ENCODE peak calls at places on chromosomes 11 and 22, in eight cellular contexts. One of them, this sample, is unnamed.

GRCh38 chr11:103420593-103420992 is 311.4 kb downstream of the DYNC2H1 start:
- DNase-seq in Calu3: no peak
- DNase-seq in naive thymus-derived CD8-positive, alpha-beta T cell: no peak
- DNase-seq in CD4-positive, alpha-beta T cell: no peak
- DNase-seq in cardiac fibroblast: peak
- DNase-seq in endothelial cell: no peak
- DNase-seq in fibroblast of mammary gland: peak
- DNase-seq in sigmoid colon: no peak
- DNase-seq in this sample: no peak

GRCh38 chr11:27701262-27702105 is 1.2 kb upstream of the BDNF start:
- DNase-seq in Calu3: peak
- DNase-seq in naive thymus-derived CD8-positive, alpha-beta T cell: no peak
- DNase-seq in CD4-positive, alpha-beta T cell: no peak
- DNase-seq in cardiac fibroblast: peak
- DNase-seq in endothelial cell: no peak
- DNase-seq in fibroblast of mammary gland: peak
- DNase-seq in sigmoid colon: no peak
- DNase-seq in this sample: peak

GRCh38 chr11:108616549-108616948 is 23.0 kb upstream of the EXPH5 start:
- DNase-seq in Calu3: peak
- DNase-seq in naive thymus-derived CD8-positive, alpha-beta T cell: no peak
- DNase-seq in CD4-positive, alpha-beta T cell: no peak
- DNase-seq in cardiac fibroblast: peak
- DNase-seq in endothelial cell: no peak
- DNase-seq in fibroblast of mammary gland: peak
- DNase-seq in sigmoid colon: no peak
- DNase-seq in this sample: no peak

GRCh38 chr22:46590334-46590733 is 29.9 kb upstream of the GRAMD4 start:
- DNase-seq in Calu3: no peak
- DNase-seq in naive thymus-derived CD8-positive, alpha-beta T cell: no peak
- DNase-seq in CD4-positive, alpha-beta T cell: no peak
- DNase-seq in cardiac fibroblast: no peak
- DNase-seq in endothelial cell: no peak
- DNase-seq in fibroblast of mammary gland: no peak
- DNase-seq in sigmoid colon: no peak
- DNase-seq in this sample: peak

GRCh38 chr11:12079726-12080556 is 30.4 kb upstream of the MICAL2 start:
- DNase-seq in Calu3: peak
- DNase-seq in naive thymus-derived CD8-positive, alpha-beta T cell: no peak
- DNase-seq in CD4-positive, alpha-beta T cell: no peak
- DNase-seq in cardiac fibroblast: peak
- DNase-seq in endothelial cell: no peak
- DNase-seq in fibroblast of mammary gland: peak
- DNase-seq in sigmoid colon: peak
- DNase-seq in this sample: peak

GRCh38 chr22:38717244-38717643 is 11.5 kb downstream of the GTPBP1 start:
- DNase-seq in Calu3: no peak
- DNase-seq in naive thymus-derived CD8-positive, alpha-beta T cell: no peak
- DNase-seq in CD4-positive, alpha-beta T cell: no peak
- DNase-seq in cardiac fibroblast: no peak
- DNase-seq in endothelial cell: no peak
- DNase-seq in fibroblast of mammary gland: no peak
- DNase-seq in sigmoid colon: peak
- DNase-seq in this sample: no peak

GRCh38 chr11:208177-208916 is 839 bp downstream of the RIC8A start:
- DNase-seq in Calu3: peak
- DNase-seq in naive thymus-derived CD8-positive, alpha-beta T cell: peak
- DNase-seq in CD4-positive, alpha-beta T cell: peak
- DNase-seq in cardiac fibroblast: peak
- DNase-seq in endothelial cell: peak
- DNase-seq in fibroblast of mammary gland: peak
- DNase-seq in sigmoid colon: peak
- DNase-seq in this sample: peak

GRCh38 chr22:39643311-39644083 is 72.9 kb downstream of the CACNA1I start:
- DNase-seq in Calu3: no peak
- DNase-seq in naive thymus-derived CD8-positive, alpha-beta T cell: no peak
- DNase-seq in CD4-positive, alpha-beta T cell: no peak
- DNase-seq in cardiac fibroblast: peak
- DNase-seq in endothelial cell: no peak
- DNase-seq in fibroblast of mammary gland: peak
- DNase-seq in sigmoid colon: no peak
- DNase-seq in this sample: no peak

GRCh38 chr11:70378506-70379134 is 19.7 kb upstream of the CTTN start:
- DNase-seq in Calu3: no peak
- DNase-seq in naive thymus-derived CD8-positive, alpha-beta T cell: no peak
- DNase-seq in CD4-positive, alpha-beta T cell: no peak
- DNase-seq in cardiac fibroblast: no peak
- DNase-seq in endothelial cell: no peak
- DNase-seq in fibroblast of mammary gland: no peak
- DNase-seq in sigmoid colon: peak
- DNase-seq in this sample: no peak

GRCh38 chr11:14411818-14412217 is 52.8 kb upstream of the RRAS2 start:
- DNase-seq in Calu3: no peak
- DNase-seq in naive thymus-derived CD8-positive, alpha-beta T cell: no peak
- DNase-seq in CD4-positive, alpha-beta T cell: no peak
- DNase-seq in cardiac fibroblast: peak
- DNase-seq in endothelial cell: no peak
- DNase-seq in fibroblast of mammary gland: peak
- DNase-seq in sigmoid colon: peak
- DNase-seq in this sample: peak

GRCh38 chr22:17717708-17718107 is 56.6 kb downstream of the BID start:
- DNase-seq in Calu3: no peak
- DNase-seq in naive thymus-derived CD8-positive, alpha-beta T cell: no peak
- DNase-seq in CD4-positive, alpha-beta T cell: no peak
- DNase-seq in cardiac fibroblast: peak
- DNase-seq in endothelial cell: no peak
- DNase-seq in fibroblast of mammary gland: peak
- DNase-seq in sigmoid colon: no peak
- DNase-seq in this sample: no peak

GRCh38 chr11:36253238-36253637 is 36.0 kb downstream of the COMMD9 start:
- DNase-seq in Calu3: no peak
- DNase-seq in naive thymus-derived CD8-positive, alpha-beta T cell: no peak
- DNase-seq in CD4-positive, alpha-beta T cell: no peak
- DNase-seq in cardiac fibroblast: no peak
- DNase-seq in endothelial cell: no peak
- DNase-seq in fibroblast of mammary gland: no peak
- DNase-seq in sigmoid colon: no peak
- DNase-seq in this sample: no peak

This sample was measured in Right ventricle myocardium superior.